ENCODE peak calls at places on chromosomes 1 and 21, in six cellular contexts. L is H1, W is HepG2, S is HCT116, C is K562, X is GM12878. R is an unnamed sample. For H3K4me1, the result is how much of the 10 kb centered on the place peaks cover.

GRCh38 chr1:232445361-232446106 is 184.4 kb downstream of the SIPA1L2 start:
- DNase-seq in L (no peak), W (no peak), S (no peak), C (no peak), X (no peak), R (no peak)

GRCh38 chr21:42997053-42997452 is 22.7 kb downstream of the PKNOX1 start:
- DNase-seq in L (no peak), W (no peak), S (no peak), C (no peak), X (no peak), R (no peak)

GRCh38 chr1:43275826-43276620 is 6.2 kb downstream of the TMEM125 start:
- DNase-seq in L (no peak), W (no peak), S (no peak), C (no peak), X (no peak), R (no peak)

GRCh38 chr1:152189657-152190442 is 30.8 kb upstream of the RPTN start:
- DNase-seq in L (no peak), W (peak), S (peak), C (peak), X (no peak), R (peak)

GRCh38 chr21:36839123-36839522 is 127.3 kb downstream of the HLCS start:
- DNase-seq in L (no peak), W (no peak), S (no peak), C (no peak), X (no peak), R (no peak)

GRCh38 chr1:230849451-230850194 is 18.7 kb downstream of the C1orf198 start:
- DNase-seq in L (no peak), W (no peak), S (no peak), C (no peak), X (no peak), R (no peak)

GRCh38 chr1:5479876-5480275 is 512.3 kb downstream of the NPHP4 start:
- DNase-seq in L (no peak), W (no peak), S (no peak), C (no peak), X (no peak), R (no peak)

GRCh38 chr1:183807549-183808168 is 2.7 kb downstream of the RGL1 start:
- DNase-seq in L (no peak), W (no peak), S (no peak), C (no peak), X (peak), R (no peak)

GRCh38 chr21:45320261-45320990 is 32.7 kb upstream of the POFUT2 start:
- DNase-seq in L (no peak), W (no peak), S (no peak), C (no peak), X (no peak), R (no peak)

GRCh38 chr1:211639500-211640361 is 35.7 kb downstream of the NEK2 start:
- DNase-seq in L (no peak), W (peak), S (no peak), C (no peak), X (no peak), R (no peak)

GRCh38 chr1:240417317-240417716 is 194.6 kb downstream of the GREM2 start:
- DNase-seq in L (no peak), W (no peak), S (no peak), C (no peak), X (no peak), R (no peak)
- TF ChIP-seq ZNF274 in L (no peak), W (no peak), S (no peak), C (no peak), X (no peak), R (no peak)

GRCh38 chr1:2407166-2407990 is 5.0 kb downstream of the PEX10 start:
- DNase-seq in L (no peak), W (no peak), S (no peak), C (no peak), X (no peak), R (no peak)
- H3K4me1 ChIP-seq in L (under half), W (under half), S (under half), C (half or more), X (under half), R (under half)

GRCh38 chr21:19986396-19986795 is 1011.8 kb upstream of the NCAM2 start:
- DNase-seq in L (no peak), W (no peak), S (no peak), C (no peak), X (no peak), R (no peak)

GRCh38 chr21:19987671-19988070 is 1010.5 kb upstream of the NCAM2 start:
- DNase-seq in L (no peak), W (no peak), S (no peak), C (no peak), X (no peak), R (no peak)

DNA sequence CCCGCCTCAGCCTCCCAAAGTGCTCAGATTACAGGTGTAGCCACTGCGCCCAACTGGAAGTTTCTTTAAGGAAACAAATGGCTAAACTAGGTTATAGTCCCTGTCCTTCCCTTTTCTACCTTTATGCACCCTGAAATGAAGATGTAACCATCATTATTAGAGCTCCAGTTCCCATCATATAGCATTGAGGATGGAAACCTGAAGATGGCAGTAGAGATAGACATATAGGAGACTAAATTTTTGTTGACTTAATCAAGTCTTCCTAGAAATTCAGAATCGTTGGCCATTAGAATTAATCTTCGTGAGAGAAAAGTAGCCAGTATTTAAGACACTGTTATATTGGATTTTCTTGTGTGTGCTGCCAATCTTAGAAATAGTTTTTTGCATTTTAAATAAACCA is 1016.3 kb upstream of the NCAM2 start:
- DNase-seq in L (no peak), W (no peak), S (no peak), C (no peak), X (no peak), R (no peak)
- TF ChIP-seq YY1 in L (no peak), W (no peak), S (no peak), C (no peak), X (no peak), R (no peak)

GRCh38 chr1:96843196-96843595 is 121.6 kb downstream of the PTBP2 start:
- DNase-seq in L (no peak), W (no peak), S (no peak), C (no peak), X (no peak), R (no peak)

GRCh38 chr1:96843601-96844000 is 122.0 kb downstream of the PTBP2 start:
- DNase-seq in L (no peak), W (no peak), S (no peak), C (no peak), X (no peak), R (no peak)

GRCh38 chr1:96842215-96842614 is 120.6 kb downstream of the PTBP2 start:
- DNase-seq in L (no peak), W (no peak), S (no peak), C (no peak), X (no peak), R (no peak)

GRCh38 chr1:96840396-96840795 is 118.8 kb downstream of the PTBP2 start:
- DNase-seq in L (no peak), W (no peak), S (no peak), C (no peak), X (no peak), R (no peak)

DNA sequence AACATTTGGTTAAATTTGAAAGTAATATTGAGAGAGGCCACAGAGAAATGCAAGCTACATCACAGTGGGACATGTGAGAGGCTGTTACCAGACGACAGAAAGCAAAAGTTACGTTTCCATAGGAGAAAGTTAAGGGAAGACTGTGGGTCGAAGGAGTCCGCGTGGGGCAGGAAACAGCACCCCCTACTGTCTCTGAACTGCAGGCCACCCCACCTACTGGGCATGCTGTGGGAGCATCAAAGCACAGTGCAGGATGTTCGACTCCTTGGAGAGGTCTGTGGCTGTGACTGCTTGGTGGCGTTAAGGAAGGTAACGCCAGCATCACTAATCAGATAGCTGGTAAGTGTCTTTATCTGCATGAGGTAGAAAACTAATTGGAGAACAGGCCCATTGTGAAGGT is 123.9 kb downstream of the PTBP2 start:
- DNase-seq in L (peak), W (peak), S (peak), C (peak), X (no peak), R (peak)
- TF ChIP-seq ZNF274 in L (no peak), W (no peak), S (no peak), C (no peak), X (no peak), R (no peak)

GRCh38 chr1:11721301-11721700 is 14.6 kb upstream of the AGTRAP start:
- DNase-seq in L (no peak), W (no peak), S (no peak), C (no peak), X (no peak), R (no peak)
- H3K4me1 ChIP-seq in L (under half), W (under half), S (under half), C (under half), X (under half), R (under half)

GRCh38 chr1:185716095-185716494 is 18.1 kb upstream of the HMCN1 start:
- DNase-seq in L (no peak), W (no peak), S (no peak), C (no peak), X (no peak), R (no peak)

GRCh38 chr1:185720633-185721272 is 13.4 kb upstream of the HMCN1 start:
- DNase-seq in L (no peak), W (peak), S (peak), C (no peak), X (no peak), R (peak)

GRCh38 chr1:185721553-185721952 is 12.6 kb upstream of the HMCN1 start:
- DNase-seq in L (no peak), W (no peak), S (no peak), C (no peak), X (no peak), R (no peak)

DNA sequence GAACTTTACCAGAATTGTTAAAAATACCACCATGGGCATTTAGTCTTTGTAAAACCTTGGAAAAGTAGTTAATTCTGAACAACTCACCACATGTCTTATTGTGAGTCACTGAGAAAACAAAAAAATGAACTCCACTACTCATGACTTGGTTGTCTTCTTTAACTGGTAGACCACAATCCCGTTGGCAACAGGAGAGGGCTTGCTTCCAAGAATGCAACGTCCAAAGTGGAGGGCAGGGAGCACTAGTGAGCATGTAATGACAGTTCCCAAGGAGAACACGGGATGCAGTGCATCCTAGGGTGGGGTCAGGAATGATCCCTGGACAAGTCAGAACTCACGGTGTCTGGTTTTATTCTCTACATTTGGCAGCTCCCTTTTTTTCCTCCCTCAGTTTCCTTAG is 15.2 kb upstream of the HMCN1 start:
- DNase-seq in L (no peak), W (no peak), S (peak), C (no peak), X (no peak), R (no peak)
- TF ChIP-seq YY1 in L (no peak), W (no peak), S (no peak), C (no peak), X (no peak), R (no peak)

R was measured in NT2/D1.